ENCODE peak calls at places on chromosomes 16 and 17, in five cellular contexts. M, O, C, G and D are unnamed samples.
A peak's percentile ranks its signal among the peaks of the same experiment; 100 is the strongest.

GRCh38 chr16:86818701-86819522 is 240.6 kb downstream of the FOXL1 start:
- DNase-seq in M (no peak), G (no peak), O (no peak), C (no peak), D (no peak)

GRCh38 chr17:56939869-56940484 is 20.9 kb downstream of the COIL start:
- DNase-seq in C (peak; percentile 37), M (no peak), G (no peak), O (no peak), D (peak; percentile 47)

GRCh38 chr16:82603784-82604411 is 22.9 kb upstream of the CDH13 start:
- DNase-seq in C (peak; percentile 49), O (no peak), M (peak; percentile 35), G (peak; percentile 32), D (peak; percentile 46)

GRCh38 chr17:28342313-28342712 is 6.8 kb downstream of the TNFAIP1 start:
- DNase-seq in M (no peak), C (no peak), G (no peak), O (no peak), D (no peak)

GRCh38 chr16:85755929-85756768 is 5.3 kb upstream of the C16orf74 start:
- DNase-seq in O (no peak), M (no peak), C (no peak), G (no peak), D (no peak)

GRCh38 chr17:72305964-72306551 is 185.2 kb downstream of the SOX9 start:
- DNase-seq in G (no peak), M (no peak), O (no peak), C (peak; percentile 68), D (no peak)

GRCh38 chr17:80692931-80693467 is 148.4 kb downstream of the RPTOR start:
- DNase-seq in C (no peak), M (no peak), O (no peak), G (no peak), D (peak; percentile 94)

GRCh38 chr17:77332034-77332971 is 191.5 kb downstream of the SEC14L1 start:
- DNase-seq in M (peak; percentile 32), O (no peak), G (no peak), C (no peak), D (no peak)

GRCh38 chr17:17641621-17642409 is 39.4 kb upstream of the RAI1 start:
- DNase-seq in O (peak; percentile 52), G (peak; percentile 81), M (peak; percentile 83), C (peak; percentile 68), D (peak; percentile 49)

GRCh38 chr17:32327911-32328310 is 14.1 kb downstream of the C17orf75 start:
- DNase-seq in M (no peak), O (no peak), C (no peak), G (no peak), D (no peak)